ENCODE peak calls at places on chromosomes 13 and 19, in five cellular contexts. P is naive B cell; T is activated naive CD4-positive, alpha-beta T cell treated with anti-CD3 and anti-CD28 coated beads, Interleukin-2, amount 50 U/mL, for 16 hours; K is NCI-H524; J is Ammon's horn. B is an unnamed sample.
A peak's percentile ranks its signal among the peaks of the same experiment; 100 is the strongest.

GRCh38 chr19:17125728-17126677 is 50.4 kb downstream of the MYO9B start:
- DNase-seq in P (peak; percentile 80), T (peak; percentile 53), K (peak; percentile 75), J (peak; percentile 75), B (no peak)

GRCh38 chr19:30842926-30843325 is 470.7 kb downstream of the ZNF536 start:
- DNase-seq in P (no peak), T (no peak), K (no peak), J (no peak), B (no peak)

GRCh38 chr19:30587869-30588268 is 215.7 kb downstream of the ZNF536 start:
- DNase-seq in P (no peak), T (no peak), K (no peak), J (peak; percentile 62), B (no peak)

GRCh38 chr19:12648088-12648487 is 18.5 kb downstream of the MAN2B1 start:
- DNase-seq in P (no peak), T (no peak), K (no peak), J (no peak), B (no peak)

GRCh38 chr13:113991191-113991669 is 17.4 kb upstream of the C13orf46 start:
- DNase-seq in P (no peak), T (no peak), K (no peak), J (peak; percentile 25), B (no peak)

GRCh38 chr13:114249062-114249461 is 14.4 kb downstream of the CDC16 start:
- DNase-seq in P (no peak), T (no peak), K (no peak), J (no peak), B (no peak)

GRCh38 chr19:33175886-33176669 is 18.1 kb upstream of the LRP3 start:
- DNase-seq in P (no peak), T (peak; percentile 16), K (peak; percentile 37), J (no peak), B (no peak)

GRCh38 chr13:51620165-51620983 is 36.1 kb downstream of the WDFY2 start:
- DNase-seq in P (no peak), T (no peak), K (no peak), J (peak; percentile 56), B (no peak)

GRCh38 chr19:18386543-18387251 is 739 bp downstream of the GDF15 start:
- DNase-seq in P (no peak), T (no peak), K (no peak), J (no peak), B (peak; percentile 58)

GRCh38 chr19:12766051-12766521 is 9.3 kb downstream of the HOOK2 start:
- DNase-seq in P (peak; percentile 78), T (no peak), K (no peak), J (peak; percentile 69), B (peak; percentile 88)

GRCh38 chr19:50720921-50721291 is 1.3 kb upstream of the SHANK1 start:
- DNase-seq in P (no peak), T (no peak), K (peak; percentile 48), J (no peak), B (no peak)

GRCh38 chr13:40064723-40065122 is 409.3 kb downstream of the COG6 start:
- DNase-seq in P (no peak), T (no peak), K (no peak), J (no peak), B (peak; percentile 14)

GRCh38 chr19:367561-367960 is 23.0 kb upstream of the MIER2 start:
- DNase-seq in P (no peak), T (no peak), K (no peak), J (no peak), B (no peak)

GRCh38 chr13:73945871-73946270 is 188.3 kb downstream of the KLF12 start:
- DNase-seq in P (no peak), T (no peak), K (no peak), J (peak; percentile 48), B (no peak)

GRCh38 chr19:20472854-20473253 is 92.7 kb downstream of the ZNF737 start:
- DNase-seq in P (no peak), T (no peak), K (no peak), J (no peak), B (no peak)

GRCh38 chr13:97921146-97921776 is 32.2 kb upstream of the IPO5 start:
- DNase-seq in P (no peak), T (no peak), K (no peak), J (no peak), B (no peak)

GRCh38 chr19:10120538-10121198 is 969 bp upstream of the EIF3G start:
- DNase-seq in P (no peak), T (no peak), K (no peak), J (no peak), B (no peak)

GRCh38 chr13:114304346-114305034 is 9.8 kb upstream of the CHAMP1 start:
- DNase-seq in P (no peak), T (no peak), K (no peak), J (no peak), B (no peak)

GRCh38 chr13:29522044-29522685 is 73.3 kb downstream of the SLC7A1 start:
- DNase-seq in P (no peak), T (no peak), K (no peak), J (no peak), B (no peak)

GRCh38 chr19:16841391-16841926 is 12.3 kb downstream of the SIN3B start:
- DNase-seq in P (no peak), T (no peak), K (no peak), J (no peak), B (no peak)

GRCh38 chr19:49954933-49955332 is 6.0 kb downstream of the SIGLEC11 start:
- DNase-seq in P (no peak), T (no peak), K (no peak), J (no peak), B (peak; percentile 41)

GRCh38 chr13:44918323-44919102 is 70.8 kb downstream of the NUFIP1 start:
- DNase-seq in P (peak; percentile 85), T (peak; percentile 80), K (peak; percentile 87), J (peak; percentile 93), B (peak; percentile 93)

GRCh38 chr19:31962565-31962996 is 382.8 kb upstream of the ZNF507 start:
- DNase-seq in P (no peak), T (no peak), K (no peak), J (no peak), B (no peak)

GRCh38 chr19:5793188-5793587 is 2.2 kb upstream of the DUS3L start:
- DNase-seq in P (no peak), T (no peak), K (no peak), J (no peak), B (no peak)

GRCh38 chr13:57624565-57625435 is 6.7 kb upstream of the PCDH17 start:
- DNase-seq in P (no peak), T (no peak), K (peak; percentile 72), J (peak; percentile 83), B (peak; percentile 48)

GRCh38 chr19:14162871-14163297 is 26.5 kb upstream of the ASF1B start:
- DNase-seq in P (no peak), T (no peak), K (no peak), J (no peak), B (no peak)

GRCh38 chr19:46571495-46571894 is 29.6 kb upstream of the CALM3 start:
- DNase-seq in P (no peak), T (no peak), K (peak; percentile 51), J (no peak), B (peak; percentile 31)

GRCh38 chr13:56720841-56721240 is 419.9 kb upstream of the PRR20A start:
- DNase-seq in P (no peak), T (no peak), K (no peak), J (no peak), B (no peak)

GRCh38 chr13:20422362-20422761 is 103.3 kb downstream of the CRYL1 start:
- DNase-seq in P (no peak), T (no peak), K (no peak), J (no peak), B (no peak)

GRCh38 chr19:6032381-6032780 is 54.4 kb upstream of the RANBP3 start:
- DNase-seq in P (no peak), T (no peak), K (no peak), J (no peak), B (no peak)

GRCh38 chr13:75299913-75300862 is 181.8 kb downstream of the TBC1D4 start:
- DNase-seq in P (no peak), T (no peak), K (no peak), J (no peak), B (no peak)

GRCh38 chr13:20801704-20802103 is 27.9 kb upstream of the EEF1AKMT1 start:
- DNase-seq in P (no peak), T (no peak), K (no peak), J (no peak), B (no peak)

GRCh38 chr19:970695-971094 is 13.4 kb upstream of the WDR18 start:
- DNase-seq in P (no peak), T (no peak), K (no peak), J (no peak), B (no peak)

GRCh38 chr19:33139165-33139564 is 7.3 kb downstream of the WDR88 start:
- DNase-seq in P (no peak), T (no peak), K (no peak), J (no peak), B (no peak)

GRCh38 chr13:39684531-39685137 is 29.2 kb downstream of the COG6 start:
- DNase-seq in P (peak; percentile 37), T (no peak), K (peak; percentile 55), J (peak; percentile 5), B (no peak)

GRCh38 chr19:3409346-3410064 is 43.1 kb downstream of the NFIC start:
- DNase-seq in P (no peak), T (no peak), K (no peak), J (no peak), B (no peak)